ENCODE peak calls at places on chromosomes 2 and 18, in seven cellular contexts. I is sigmoid colon, T is IMR-90, Z is uterus, U is tibial nerve, E is ovary, L is H1. N is an unnamed sample.

GRCh38 chr18:73407506-73407905 is 539.7 kb upstream of the NETO1 start:
- DNase-seq in T (peak; percentile 45), U (no peak), E (no peak), L (no peak), I (no peak), Z (no peak), N (no peak)

GRCh38 chr2:73856214-73856613 is 27.5 kb downstream of the STAMBP start:
- DNase-seq in T (peak; percentile 98), L (no peak), I (no peak), Z (no peak), E (no peak), U (no peak), N (no peak)

GRCh38 chr2:179991344-179991743 is 15.8 kb downstream of the CWC22 start:
- DNase-seq in E (no peak), I (no peak), U (no peak), L (no peak), Z (no peak), T (no peak), N (no peak)

GRCh38 chr18:14925281-14925709 is 177.3 kb downstream of the ANKRD30B start:
- DNase-seq in Z (no peak), I (no peak), L (no peak), U (no peak), T (no peak), E (no peak), N (no peak)

GRCh38 chr2:165886487-165887146 is 67.0 kb downstream of the TTC21B start:
- DNase-seq in I (no peak), E (no peak), T (no peak), Z (no peak), U (no peak), L (no peak), N (no peak)

GRCh38 chr18:50268022-50268747 is 1.9 kb upstream of the CFAP53 start:
- DNase-seq in Z (peak; percentile 65), T (peak; percentile 7), U (peak; percentile 70), I (peak; percentile 85), L (peak; percentile 75), E (peak; percentile 83), N (peak; percentile 87)

GRCh38 chr2:75716406-75716805 is 5.7 kb upstream of the GCFC2 start:
- DNase-seq in Z (no peak), I (no peak), U (no peak), E (no peak), L (no peak), T (no peak), N (no peak)

GRCh38 chr2:108583903-108584520 is 49.7 kb downstream of the LIMS1 start:
- DNase-seq in L (no peak), T (peak; percentile 87), Z (peak; percentile 76), U (peak; percentile 84), E (no peak), I (peak; percentile 83), N (peak; percentile 59)

GRCh38 chr2:138028538-138028937 is 64.3 kb downstream of the HNMT start:
- DNase-seq in T (no peak), Z (no peak), I (no peak), U (no peak), L (no peak), E (no peak), N (no peak)

GRCh38 chr2:190468814-190469569 is 60.8 kb downstream of the MFSD6 start:
- DNase-seq in U (peak; percentile 88), T (peak; percentile 99), Z (peak; percentile 90), E (peak; percentile 73), I (peak; percentile 92), L (no peak), N (peak; percentile 87)

GRCh38 chr2:233449071-233449901 is 95.0 kb downstream of the DGKD start:
- DNase-seq in U (no peak), Z (no peak), E (peak; percentile 69), T (peak; percentile 48), L (peak; percentile 38), I (peak; percentile 66), N (peak; percentile 31)
- TF ChIP-seq CTCF in U (peak; percentile 32), Z (peak; percentile 50), E (peak; percentile 42), T (peak; percentile 82), L (peak; percentile 89), I (peak; percentile 71), N (peak; percentile 41)

DNA sequence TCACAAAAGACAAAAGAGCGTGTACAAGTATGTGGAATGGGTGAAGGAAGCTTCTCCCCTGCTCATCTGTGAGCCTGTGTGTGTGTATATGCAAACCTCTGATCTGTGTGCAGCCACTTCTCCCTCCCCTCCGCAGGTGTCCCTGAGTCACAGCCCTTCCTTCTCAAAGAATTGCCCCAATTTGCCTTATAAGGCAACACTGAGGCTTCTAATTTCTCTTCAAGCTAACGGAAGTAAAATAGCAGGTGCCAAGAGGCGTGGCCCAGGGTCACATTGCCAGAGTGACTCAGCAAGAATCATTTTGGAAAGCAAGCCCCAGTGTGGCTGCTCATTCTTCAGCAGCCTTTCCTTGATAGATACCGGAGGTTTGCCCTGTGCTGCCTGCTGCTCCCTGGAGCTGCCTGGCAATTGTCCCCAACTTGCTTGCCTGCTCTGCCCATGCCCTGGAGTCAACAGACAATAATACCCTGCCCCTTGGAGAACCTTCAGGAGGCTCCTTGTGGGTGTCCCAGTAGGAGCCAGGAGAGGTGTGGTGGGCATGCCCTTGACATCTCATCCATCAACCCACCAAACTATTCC is 37.3 kb upstream of the BMP10 start:
- DNase-seq in U (peak; percentile 62), Z (peak; percentile 71), E (peak; percentile 76), T (peak; percentile 93), L (peak; percentile 49), I (peak; percentile 81), N (peak; percentile 90)
- TF ChIP-seq POLR2A in U (no peak), Z (no peak), E (no peak), T (no peak), L (peak; percentile 61), I (no peak), N (peak; percentile 64)

DNA sequence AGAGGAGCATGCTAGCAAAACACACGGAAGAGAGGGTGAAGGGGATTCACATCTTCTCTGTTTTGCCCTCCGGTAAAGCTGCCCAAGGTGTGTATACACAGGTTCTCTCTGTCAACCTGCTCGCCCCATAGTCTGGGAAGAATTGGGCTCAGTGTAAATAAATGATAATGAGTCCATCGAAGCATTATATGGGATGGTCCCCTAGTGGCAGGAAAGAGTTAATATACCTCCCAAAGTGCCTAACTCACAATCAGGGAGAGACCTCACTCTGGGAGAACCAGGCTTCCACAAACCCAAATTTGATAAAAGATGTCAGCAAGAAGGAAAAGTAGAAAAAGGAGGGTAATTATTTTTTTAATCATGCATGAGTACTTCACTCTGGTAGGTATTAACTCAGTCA is 262.2 kb upstream of the ZNF521 start:
- DNase-seq in Z (no peak), I (no peak), E (no peak), L (no peak), U (no peak), T (no peak), N (no peak)
- TF ChIP-seq CTCF in Z (no peak), I (no peak), E (no peak), L (peak; percentile 46), U (no peak), T (no peak), N (no peak)

GRCh38 chr2:224584768-224585204 is 377 bp downstream of the CUL3 start:
- DNase-seq in U (peak; percentile 28), T (no peak), I (peak; percentile 75), L (no peak), E (peak; percentile 75), Z (peak; percentile 37), N (peak; percentile 53)
- TF ChIP-seq POLR2A in U (no peak), T (no peak), I (no peak), L (peak; percentile 14), E (no peak), Z (no peak), N (no peak)

GRCh38 chr2:128261245-128262128 is 57.2 kb downstream of the HS6ST1 start:
- DNase-seq in L (no peak), T (no peak), U (no peak), I (no peak), Z (no peak), E (no peak), N (no peak)
- TF ChIP-seq CTCF in L (no peak), T (no peak), U (no peak), I (no peak), Z (no peak), E (no peak), N (no peak)

GRCh38 chr2:151347294-151347693 is 10.1 kb upstream of the TNFAIP6 start:
- DNase-seq in T (no peak), E (no peak), U (no peak), Z (no peak), L (no peak), I (no peak), N (no peak)
- TF ChIP-seq POLR2A in T (no peak), E (no peak), U (no peak), Z (no peak), L (no peak), I (no peak), N (no peak)

GRCh38 chr2:21165350-21165749 is 41.6 kb downstream of the TDRD15 start:
- DNase-seq in Z (no peak), I (no peak), L (no peak), E (no peak), U (no peak), T (peak; percentile 1), N (no peak)
- TF ChIP-seq CTCF in Z (no peak), I (no peak), L (no peak), E (no peak), U (no peak), T (peak; percentile 22), N (no peak)

GRCh38 chr2:33599943-33600192 is 769 bp upstream of the FAM98A start:
- DNase-seq in Z (no peak), U (no peak), T (no peak), I (no peak), L (no peak), E (no peak), N (no peak)
- TF ChIP-seq POLR2A in Z (no peak), U (no peak), T (no peak), I (no peak), L (no peak), E (no peak), N (no peak)

GRCh38 chr2:207142461-207142860 is 23.3 kb downstream of the KLF7 start:
- DNase-seq in L (no peak), I (no peak), T (no peak), Z (no peak), E (no peak), U (no peak), N (no peak)
- TF ChIP-seq CTCF in L (peak; percentile 21), I (no peak), T (no peak), Z (no peak), E (no peak), U (no peak), N (peak; percentile 25)